ENCODE peak calls at places on chromosomes 11 and 22, in eight cellular contexts. One of them, this sample, is unnamed.

GRCh38 chr11:64742940-64743590 is 877 bp downstream of the RASGRP2 start:
- DNase-seq in spleen: peak; percentile 97
- DNase-seq in HCT116: no peak
- DNase-seq in A549: peak; percentile 48
- DNase-seq in upper lobe of left lung: peak; percentile 97
- DNase-seq in IMR-90: no peak
- DNase-seq in right lobe of liver: peak; percentile 87
- DNase-seq in uterus: peak; percentile 78
- DNase-seq in this sample: peak; percentile 86

GRCh38 chr11:107951105-107951504 is 22.9 kb downstream of the RAB39A start:
- DNase-seq in right lobe of liver: no peak
- DNase-seq in uterus: no peak
- DNase-seq in IMR-90: no peak
- DNase-seq in A549: no peak
- DNase-seq in upper lobe of left lung: no peak
- DNase-seq in HCT116: no peak
- DNase-seq in spleen: no peak
- DNase-seq in this sample: no peak

GRCh38 chr11:125300791-125301218 is 136.3 kb downstream of the PKNOX2 start:
- DNase-seq in HCT116: no peak
- DNase-seq in IMR-90: peak; percentile 79
- DNase-seq in right lobe of liver: no peak
- DNase-seq in A549: peak; percentile 32
- DNase-seq in uterus: no peak
- DNase-seq in upper lobe of left lung: no peak
- DNase-seq in spleen: no peak
- DNase-seq in this sample: no peak

GRCh38 chr11:111604392-111605009 is 2.3 kb downstream of the SIK2 start:
- DNase-seq in uterus: no peak
- DNase-seq in IMR-90: peak; percentile 45
- DNase-seq in right lobe of liver: no peak
- DNase-seq in A549: peak; percentile 47
- DNase-seq in spleen: no peak
- DNase-seq in HCT116: peak; percentile 48
- DNase-seq in upper lobe of left lung: no peak
- DNase-seq in this sample: no peak

GRCh38 chr11:33742249-33742851 is 6.1 kb upstream of the CD59 start:
- DNase-seq in spleen: no peak
- DNase-seq in upper lobe of left lung: no peak
- DNase-seq in HCT116: no peak
- DNase-seq in right lobe of liver: no peak
- DNase-seq in IMR-90: no peak
- DNase-seq in uterus: no peak
- DNase-seq in A549: no peak
- DNase-seq in this sample: no peak

GRCh38 chr22:44449061-44449682 is 48.9 kb downstream of the RTL6 start:
- DNase-seq in upper lobe of left lung: no peak
- DNase-seq in right lobe of liver: no peak
- DNase-seq in HCT116: no peak
- DNase-seq in uterus: no peak
- DNase-seq in A549: peak; percentile 60
- DNase-seq in spleen: peak; percentile 34
- DNase-seq in IMR-90: peak; percentile 93
- DNase-seq in this sample: peak; percentile 36

GRCh38 chr11:22786475-22786874 is 43.1 kb downstream of the SVIP start:
- DNase-seq in IMR-90: no peak
- DNase-seq in A549: no peak
- DNase-seq in right lobe of liver: no peak
- DNase-seq in spleen: no peak
- DNase-seq in uterus: no peak
- DNase-seq in upper lobe of left lung: no peak
- DNase-seq in HCT116: no peak
- DNase-seq in this sample: no peak

GRCh38 chr22:36113121-36113520 is 47.4 kb downstream of the APOL3 start:
- DNase-seq in right lobe of liver: no peak
- DNase-seq in IMR-90: no peak
- DNase-seq in uterus: no peak
- DNase-seq in spleen: no peak
- DNase-seq in A549: no peak
- DNase-seq in upper lobe of left lung: no peak
- DNase-seq in HCT116: no peak
- DNase-seq in this sample: no peak

GRCh38 chr11:91850533-91851305 is 373.9 kb upstream of the FAT3 start:
- DNase-seq in right lobe of liver: no peak
- DNase-seq in HCT116: no peak
- DNase-seq in upper lobe of left lung: no peak
- DNase-seq in uterus: no peak
- DNase-seq in spleen: no peak
- DNase-seq in IMR-90: no peak
- DNase-seq in A549: no peak
- DNase-seq in this sample: no peak

GRCh38 chr11:71286701-71287643 is 34.6 kb upstream of the SHANK2 start:
- DNase-seq in IMR-90: peak; percentile 92
- DNase-seq in right lobe of liver: peak; percentile 76
- DNase-seq in upper lobe of left lung: no peak
- DNase-seq in uterus: no peak
- DNase-seq in HCT116: no peak
- DNase-seq in A549: peak; percentile 62
- DNase-seq in spleen: no peak
- DNase-seq in this sample: no peak

GRCh38 chr22:45473626-45474237 is 29.0 kb upstream of the FBLN1 start:
- DNase-seq in right lobe of liver: no peak
- DNase-seq in HCT116: no peak
- DNase-seq in upper lobe of left lung: no peak
- DNase-seq in uterus: no peak
- DNase-seq in A549: no peak
- DNase-seq in spleen: peak; percentile 5
- DNase-seq in IMR-90: no peak
- DNase-seq in this sample: no peak

GRCh38 chr11:73570415-73571114 is 27.3 kb downstream of the FAM168A start:
- DNase-seq in uterus: no peak
- DNase-seq in A549: peak; percentile 19
- DNase-seq in right lobe of liver: no peak
- DNase-seq in spleen: no peak
- DNase-seq in upper lobe of left lung: no peak
- DNase-seq in HCT116: peak; percentile 8
- DNase-seq in IMR-90: peak; percentile 72
- DNase-seq in this sample: no peak

GRCh38 chr22:49032821-49033220 is 794.9 kb downstream of the BRD1 start:
- DNase-seq in upper lobe of left lung: no peak
- DNase-seq in spleen: peak; percentile 58
- DNase-seq in right lobe of liver: no peak
- DNase-seq in HCT116: no peak
- DNase-seq in uterus: no peak
- DNase-seq in A549: no peak
- DNase-seq in IMR-90: no peak
- DNase-seq in this sample: no peak

GRCh38 chr22:23276656-23277582 is 96.6 kb downstream of the BCR start:
- DNase-seq in IMR-90: no peak
- DNase-seq in A549: no peak
- DNase-seq in uterus: no peak
- DNase-seq in HCT116: no peak
- DNase-seq in right lobe of liver: no peak
- DNase-seq in upper lobe of left lung: no peak
- DNase-seq in spleen: no peak
- DNase-seq in this sample: peak; percentile 48

DNA sequence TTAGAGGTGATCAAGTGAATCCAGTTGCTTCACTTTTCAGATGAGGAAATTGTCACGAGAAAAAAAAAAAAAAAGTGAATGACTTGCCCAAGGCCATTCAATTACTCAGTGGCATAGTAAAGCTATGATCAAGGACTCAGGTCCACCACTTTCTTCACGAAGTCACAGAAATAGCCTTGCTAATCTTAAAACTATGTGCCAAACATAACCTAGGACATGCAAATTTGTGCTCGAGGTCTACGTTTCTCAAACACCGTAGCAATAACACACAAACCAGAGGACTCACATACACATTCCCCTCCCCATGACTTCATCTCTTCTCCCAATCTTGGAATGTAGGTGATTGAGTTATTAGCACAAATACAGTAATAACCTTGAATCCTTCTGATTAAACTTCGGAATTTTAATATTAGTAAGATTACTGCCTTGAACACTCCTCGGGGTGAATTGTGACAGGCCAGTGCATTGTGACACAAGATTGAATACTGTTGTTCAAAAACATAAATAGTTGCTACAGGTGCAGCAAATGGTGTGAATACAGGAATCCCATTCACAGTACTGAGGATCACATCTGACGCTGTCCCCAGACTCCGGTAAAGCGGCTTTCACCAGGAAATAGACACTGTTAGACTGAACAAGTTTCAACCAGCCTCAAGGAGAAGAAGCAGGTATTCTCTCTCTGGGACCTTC is 3.8 kb downstream of the LGR4 start:
- DNase-seq in upper lobe of left lung: no peak
- DNase-seq in HCT116: no peak
- DNase-seq in uterus: no peak
- DNase-seq in IMR-90: peak; percentile 29
- DNase-seq in right lobe of liver: no peak
- DNase-seq in A549: peak; percentile 49
- DNase-seq in spleen: no peak
- DNase-seq in this sample: no peak
- TF ChIP-seq POLR2A in upper lobe of left lung: no peak
- TF ChIP-seq POLR2A in HCT116: no peak
- TF ChIP-seq POLR2A in uterus: no peak
- TF ChIP-seq POLR2A in IMR-90: no peak
- TF ChIP-seq POLR2A in right lobe of liver: no peak
- TF ChIP-seq POLR2A in A549: no peak
- TF ChIP-seq POLR2A in spleen: no peak
- TF ChIP-seq POLR2A in this sample: peak; percentile 41

GRCh38 chr11:46849631-46850030 is 3.6 kb upstream of the CKAP5 start:
- DNase-seq in HCT116: no peak
- DNase-seq in upper lobe of left lung: no peak
- DNase-seq in right lobe of liver: no peak
- DNase-seq in spleen: no peak
- DNase-seq in IMR-90: no peak
- DNase-seq in uterus: no peak
- DNase-seq in A549: no peak
- DNase-seq in this sample: no peak
- H3K9me3 ChIP-seq in HCT116: no peaks in the 10 kb centered on the region
- H3K9me3 ChIP-seq in upper lobe of left lung: no peaks in the 10 kb centered on the region
- H3K9me3 ChIP-seq in right lobe of liver: no peaks in the 10 kb centered on the region
- H3K9me3 ChIP-seq in spleen: no peaks in the 10 kb centered on the region
- H3K9me3 ChIP-seq in IMR-90: no peaks in the 10 kb centered on the region
- H3K9me3 ChIP-seq in uterus: no peaks in the 10 kb centered on the region
- H3K9me3 ChIP-seq in A549: no peaks in the 10 kb centered on the region
- H3K9me3 ChIP-seq in this sample: no peaks in the 10 kb centered on the region

DNA sequence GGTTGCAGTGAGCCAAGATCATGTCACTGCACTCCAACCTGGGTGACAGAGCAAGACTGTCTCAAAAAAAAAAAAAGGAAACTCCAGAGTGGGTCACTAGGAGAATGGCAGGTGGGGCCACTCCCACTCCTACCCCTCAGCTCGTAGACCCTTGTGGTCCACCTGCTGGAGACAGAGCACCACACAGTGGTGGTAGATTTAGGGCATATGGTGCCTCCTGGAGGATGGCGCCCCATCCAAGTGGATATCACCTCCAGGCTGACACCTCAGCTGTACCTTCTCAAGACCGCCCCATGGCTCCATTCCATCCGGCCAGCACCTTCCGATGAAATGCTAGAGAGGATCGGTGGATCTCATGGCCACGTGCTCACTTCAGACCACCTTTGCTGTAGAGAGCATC is 6.2 kb downstream of the CYTH4 start:
- DNase-seq in A549: no peak
- DNase-seq in right lobe of liver: no peak
- DNase-seq in spleen: peak; percentile 58
- DNase-seq in uterus: no peak
- DNase-seq in HCT116: no peak
- DNase-seq in upper lobe of left lung: no peak
- DNase-seq in IMR-90: no peak
- DNase-seq in this sample: no peak
- H3K4me1 ChIP-seq in A549: no peaks in the 10 kb centered on the region
- H3K4me1 ChIP-seq in right lobe of liver: no peaks in the 10 kb centered on the region
- H3K4me1 ChIP-seq in spleen: peaks cover 9% of the 10 kb centered on the region
- H3K4me1 ChIP-seq in uterus: peaks cover 7% of the 10 kb centered on the region
- H3K4me1 ChIP-seq in HCT116: peaks cover 5% of the 10 kb centered on the region
- H3K4me1 ChIP-seq in upper lobe of left lung: peaks cover 16% of the 10 kb centered on the region
- H3K4me1 ChIP-seq in IMR-90: peaks cover 3% of the 10 kb centered on the region
- H3K4me1 ChIP-seq in this sample: no peaks in the 10 kb centered on the region

GRCh38 chr11:68117896-68118470 is 3.2 kb downstream of the CHKA start:
- DNase-seq in uterus: no peak
- DNase-seq in A549: no peak
- DNase-seq in spleen: no peak
- DNase-seq in right lobe of liver: no peak
- DNase-seq in IMR-90: no peak
- DNase-seq in HCT116: no peak
- DNase-seq in upper lobe of left lung: no peak
- DNase-seq in this sample: no peak

GRCh38 chr11:68122936-68123539 is 1.9 kb upstream of the CHKA start:
- DNase-seq in IMR-90: no peak
- DNase-seq in right lobe of liver: peak; percentile 51
- DNase-seq in A549: peak; percentile 63
- DNase-seq in spleen: no peak
- DNase-seq in HCT116: peak; percentile 41
- DNase-seq in upper lobe of left lung: peak; percentile 17
- DNase-seq in uterus: no peak
- DNase-seq in this sample: no peak

GRCh38 chr11:68118753-68119448 is 2.3 kb downstream of the CHKA start:
- DNase-seq in uterus: no peak
- DNase-seq in IMR-90: peak; percentile 38
- DNase-seq in upper lobe of left lung: no peak
- DNase-seq in A549: no peak
- DNase-seq in HCT116: no peak
- DNase-seq in spleen: no peak
- DNase-seq in right lobe of liver: no peak
- DNase-seq in this sample: no peak

GRCh38 chr11:68120212-68121066 is 749 bp downstream of the CHKA start:
- DNase-seq in upper lobe of left lung: peak; percentile 93
- DNase-seq in A549: no peak
- DNase-seq in IMR-90: peak; percentile 26
- DNase-seq in uterus: peak; percentile 46
- DNase-seq in HCT116: no peak
- DNase-seq in spleen: peak; percentile 94
- DNase-seq in right lobe of liver: peak; percentile 80
- DNase-seq in this sample: peak; percentile 63

DNA sequence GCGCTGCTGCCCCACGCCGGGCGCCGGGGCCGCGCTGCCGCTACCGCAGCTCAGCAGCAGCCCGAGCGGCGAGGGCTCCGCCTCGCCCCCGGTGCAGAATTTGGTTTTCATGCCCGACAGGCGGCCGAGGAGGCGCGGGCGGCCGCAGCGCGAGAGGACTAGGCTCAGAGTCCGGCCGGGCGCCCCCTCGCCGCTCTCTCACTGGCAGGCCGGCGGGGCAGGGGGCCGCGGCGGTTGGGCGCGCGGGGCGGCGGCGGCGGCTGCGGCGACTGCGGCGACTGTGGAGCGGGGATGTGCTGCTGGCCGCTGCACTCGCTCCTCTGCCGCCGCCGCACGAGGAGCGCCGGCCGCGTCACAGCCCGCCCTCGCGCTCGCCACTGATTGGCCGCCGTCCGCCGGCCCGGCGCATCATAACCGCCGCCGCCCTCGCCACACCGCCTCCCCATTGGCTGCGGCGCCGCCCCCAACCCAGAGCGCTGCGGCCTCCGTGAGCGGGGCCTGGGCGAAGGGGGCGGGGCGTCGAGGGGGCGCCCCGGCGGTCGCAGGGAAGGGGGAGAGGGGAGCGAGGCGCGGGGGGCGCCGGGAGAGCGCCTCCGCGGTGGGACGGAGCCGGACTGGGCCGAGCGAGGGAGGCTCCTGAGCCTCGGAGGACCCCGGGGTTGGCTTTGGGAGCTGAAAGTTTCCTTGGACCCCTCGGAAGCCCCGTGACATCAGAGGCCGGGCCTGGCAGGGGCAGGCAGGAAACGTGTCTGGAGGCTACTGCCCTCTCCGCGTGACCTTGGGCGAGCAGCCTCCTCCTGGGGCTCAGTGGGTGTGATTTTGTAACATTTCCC is at the start of gene CHKA:
- DNase-seq in uterus: peak; percentile 90
- DNase-seq in upper lobe of left lung: peak; percentile 99
- DNase-seq in IMR-90: peak; percentile 82
- DNase-seq in HCT116: peak; percentile 64
- DNase-seq in spleen: peak; percentile 96
- DNase-seq in A549: peak; percentile 91
- DNase-seq in right lobe of liver: peak; percentile 97
- DNase-seq in this sample: peak; percentile 96
- TF ChIP-seq POLR2A in uterus: peak; percentile 94
- TF ChIP-seq POLR2A in upper lobe of left lung: peak; percentile 90
- TF ChIP-seq POLR2A in IMR-90: peak; percentile 55
- TF ChIP-seq POLR2A in HCT116: peak; percentile 56
- TF ChIP-seq POLR2A in spleen: peak; percentile 44
- TF ChIP-seq POLR2A in A549: peak; percentile 71
- TF ChIP-seq POLR2A in right lobe of liver: peak; percentile 100
- TF ChIP-seq POLR2A in this sample: peak; percentile 98